ENCODE peak calls at places on chromosomes 13 and 19, in five cellular contexts. K, W, E, I and M are unnamed samples.

GRCh38 chr19:17103177-17103576 is 27.6 kb downstream of the MYO9B start:
- DNase-seq in K (no peak), W (no peak), E (peak), I (peak), M (no peak)

GRCh38 chr13:102903659-102904407 is 58.0 kb downstream of the ERCC5 start:
- DNase-seq in K (no peak), W (no peak), E (no peak), I (peak), M (no peak)

GRCh38 chr19:51799998-51800848 is 5.3 kb downstream of the FPR3 start:
- DNase-seq in K (no peak), W (no peak), E (no peak), I (peak), M (peak)

GRCh38 chr13:39020853-39021462 is 16.9 kb downstream of the PROSER1 start:
- DNase-seq in K (no peak), W (no peak), E (no peak), I (no peak), M (no peak)

GRCh38 chr13:109281823-109282239 is 504.6 kb downstream of the IRS2 start:
- DNase-seq in K (no peak), W (no peak), E (no peak), I (no peak), M (no peak)

GRCh38 chr19:40721936-40722661 is 5.2 kb downstream of the ITPKC start:
- DNase-seq in K (no peak), W (no peak), E (no peak), I (no peak), M (peak)

GRCh38 chr13:37198629-37199028 is 93.2 kb upstream of the CSNK1A1L start:
- DNase-seq in K (no peak), W (peak), E (no peak), I (no peak), M (no peak)

GRCh38 chr13:33363328-33363727 is 77.8 kb upstream of the STARD13 start:
- DNase-seq in K (no peak), W (no peak), E (no peak), I (no peak), M (no peak)

GRCh38 chr13:83620535-83621220 is 261.6 kb downstream of the SLITRK1 start:
- DNase-seq in K (no peak), W (no peak), E (no peak), I (peak), M (peak)

GRCh38 chr19:58536852-58537798 is 6.7 kb upstream of the TRIM28 start:
- DNase-seq in K (no peak), W (no peak), E (no peak), I (no peak), M (no peak)

GRCh38 chr13:57629391-57629804 is 2.1 kb upstream of the PCDH17 start:
- DNase-seq in K (peak), W (no peak), E (no peak), I (peak), M (peak)

GRCh38 chr13:34087791-34088190 is 269.8 kb downstream of the RFC3 start:
- DNase-seq in K (no peak), W (no peak), E (no peak), I (no peak), M (no peak)

GRCh38 chr19:7006305-7006704 is 14.9 kb downstream of the MBD3L2B start:
- DNase-seq in K (no peak), W (no peak), E (no peak), I (no peak), M (no peak)

GRCh38 chr13:23743717-23744116 is 145.5 kb downstream of the MIPEP start:
- DNase-seq in K (no peak), W (no peak), E (no peak), I (no peak), M (no peak)

GRCh38 chr13:91346848-91347211 is 657 bp upstream of the MIR17HG start:
- DNase-seq in K (peak), W (peak), E (no peak), I (no peak), M (no peak)

GRCh38 chr13:47680752-47681151 is 320.3 kb downstream of the SUCLA2 start:
- DNase-seq in K (no peak), W (no peak), E (no peak), I (peak), M (peak)

GRCh38 chr19:17454579-17454978 is 6.1 kb upstream of the TMEM221 start:
- DNase-seq in K (no peak), W (no peak), E (no peak), I (no peak), M (no peak)

GRCh38 chr13:30881931-30882899 is 23.9 kb upstream of the MEDAG start:
- DNase-seq in K (no peak), W (no peak), E (no peak), I (no peak), M (no peak)

GRCh38 chr13:30880756-30881155 is 25.3 kb upstream of the MEDAG start:
- DNase-seq in K (peak), W (no peak), E (no peak), I (peak), M (peak)

GRCh38 chr13:30877335-30877734 is 28.7 kb upstream of the MEDAG start:
- DNase-seq in K (no peak), W (no peak), E (no peak), I (peak), M (peak)

GRCh38 chr13:30881191-30881651 is 24.9 kb upstream of the MEDAG start:
- DNase-seq in K (no peak), W (no peak), E (no peak), I (peak), M (peak)

GRCh38 chr13:30880151-30880551 is 25.9 kb upstream of the MEDAG start:
- DNase-seq in K (no peak), W (no peak), E (no peak), I (peak), M (peak)
- H3K4me2 ChIP-seq in K (peak), W (no peak), E (no peak), I (peak), M (peak)

GRCh38 chr19:28501979-28502378 is 711.0 kb downstream of the UQCRFS1 start:
- DNase-seq in K (no peak), W (no peak), E (no peak), I (no peak), M (no peak)

GRCh38 chr19:28500319-28500718 is 712.6 kb downstream of the UQCRFS1 start:
- DNase-seq in K (no peak), W (no peak), E (no peak), I (no peak), M (no peak)

GRCh38 chr19:28498404-28498976 is 714.5 kb downstream of the UQCRFS1 start:
- DNase-seq in K (no peak), W (no peak), E (no peak), I (no peak), M (peak)

GRCh38 chr19:28502879-28503734 is 709.8 kb downstream of the UQCRFS1 start:
- DNase-seq in K (no peak), W (no peak), E (no peak), I (no peak), M (no peak)

GRCh38 chr19:28500982-28501633 is 711.8 kb downstream of the UQCRFS1 start:
- DNase-seq in K (no peak), W (no peak), E (no peak), I (no peak), M (no peak)
- H3K4me2 ChIP-seq in K (no peak), W (no peak), E (no peak), I (no peak), M (no peak)

GRCh38 chr13:45415112-45415511 is 3.1 kb downstream of the SLC25A30 start:
- DNase-seq in K (no peak), W (no peak), E (no peak), I (no peak), M (no peak)
- H3K4me2 ChIP-seq in K (peak), W (no peak), E (no peak), I (peak), M (peak)

GRCh38 chr13:40331802-40332201 is 334.6 kb downstream of the FOXO1 start:
- DNase-seq in K (no peak), W (no peak), E (no peak), I (no peak), M (no peak)
- H3K4me2 ChIP-seq in K (no peak), W (no peak), E (no peak), I (no peak), M (no peak)